ENCODE peak calls at places on chromosomes 6 and 20, in nine cellular contexts. K is mammary epithelial cell, Q is A549, U is neural crest cell, A is endodermal cell, X is prostate gland, L is esophagus squamous epithelium, V is psoas muscle, B is IMR-90. H is an unnamed sample.

GRCh38 chr6:31627690-31628287 is 7.3 kb downstream of the PRRC2A start:
- DNase-seq in Q (no peak), V (no peak), K (no peak), U (no peak), X (no peak), B (no peak), L (no peak), A (no peak), H (no peak)

GRCh38 chr6:14682821-14683220 is 563.0 kb upstream of the JARID2 start:
- DNase-seq in X (no peak), B (peak; percentile 83), A (no peak), L (no peak), V (no peak), Q (no peak), U (no peak), K (peak; percentile 68), H (no peak)

GRCh38 chr20:42754713-42755112 is 435.0 kb downstream of the PTPRT start:
- DNase-seq in L (no peak), V (no peak), K (no peak), A (no peak), U (no peak), B (no peak), Q (no peak), X (peak; percentile 28), H (no peak)

GRCh38 chr6:142935553-142936517 is 9.1 kb downstream of the HIVEP2 start:
- DNase-seq in K (no peak), A (no peak), Q (no peak), L (no peak), V (no peak), U (no peak), B (no peak), X (no peak), H (no peak)

GRCh38 chr6:18280084-18280483 is 15.8 kb upstream of the DEK start:
- DNase-seq in L (no peak), K (peak; percentile 4), A (no peak), B (no peak), U (no peak), Q (no peak), V (no peak), X (no peak), H (no peak)

GRCh38 chr6:170160031-170160627 is 130.7 kb downstream of the DLL1 start:
- DNase-seq in X (no peak), A (peak; percentile 73), V (no peak), U (no peak), Q (no peak), K (no peak), B (no peak), L (no peak), H (no peak)

GRCh38 chr20:39081255-39081654 is 119.1 kb downstream of the DHX35 start:
- DNase-seq in X (peak; percentile 64), B (peak; percentile 75), U (peak; percentile 93), L (no peak), V (peak; percentile 80), K (peak; percentile 56), Q (peak; percentile 84), A (peak; percentile 94), H (no peak)

GRCh38 chr6:39982720-39983119 is 48.5 kb upstream of the MOCS1 start:
- DNase-seq in A (no peak), X (no peak), V (no peak), L (no peak), K (no peak), U (no peak), Q (no peak), B (no peak), H (no peak)

GRCh38 chr6:53998293-53998692 is 113.0 kb upstream of the MLIP start:
- DNase-seq in B (no peak), Q (no peak), V (no peak), X (no peak), L (no peak), K (no peak), A (no peak), U (no peak), H (no peak)

GRCh38 chr6:14046476-14047068 is 71.0 kb upstream of the CD83 start:
- DNase-seq in B (peak; percentile 48), X (peak; percentile 21), K (peak; percentile 39), A (peak; percentile 76), L (no peak), Q (peak; percentile 60), V (no peak), U (peak; percentile 26), H (no peak)

GRCh38 chr6:138307816-138308727 is 69.6 kb upstream of the SMIM28 start:
- DNase-seq in A (no peak), V (no peak), K (no peak), L (no peak), Q (no peak), X (peak; percentile 76), U (no peak), B (no peak), H (no peak)

GRCh38 chr6:154582696-154583095 is 72.2 kb upstream of the CNKSR3 start:
- DNase-seq in A (no peak), U (no peak), Q (no peak), X (no peak), V (no peak), K (no peak), B (no peak), L (no peak), H (no peak)

GRCh38 chr6:44061375-44062104 is 65.7 kb downstream of the MRPL14 start:
- DNase-seq in V (no peak), L (no peak), Q (no peak), K (peak; percentile 73), U (no peak), A (no peak), X (no peak), B (peak; percentile 84), H (no peak)

GRCh38 chr20:46253391-46253790 is 54.9 kb downstream of the CDH22 start:
- DNase-seq in Q (peak; percentile 67), U (no peak), L (no peak), V (peak; percentile 65), B (no peak), K (no peak), A (peak; percentile 83), X (no peak), H (no peak)

GRCh38 chr20:460707-461106 is 1.6 kb downstream of the TBC1D20 start:
- DNase-seq in Q (peak; percentile 54), L (no peak), B (no peak), V (no peak), A (no peak), X (peak; percentile 21), K (peak; percentile 17), U (no peak), H (no peak)

GRCh38 chr6:160974304-160974771 is 17.2 kb upstream of the MAP3K4 start:
- DNase-seq in X (no peak), V (peak; percentile 76), L (no peak), U (no peak), A (no peak), Q (no peak), B (peak; percentile 97), K (peak; percentile 98), H (peak; percentile 37)

GRCh38 chr6:30814137-30815084 is 69.9 kb upstream of the DDR1 start:
- DNase-seq in K (peak; percentile 88), X (no peak), Q (peak; percentile 49), B (peak; percentile 84), V (no peak), L (no peak), U (no peak), A (peak; percentile 71), H (no peak)

GRCh38 chr6:154848580-154848979 is 115.4 kb downstream of the SCAF8 start:
- DNase-seq in B (peak; percentile 10), A (no peak), L (no peak), K (no peak), V (no peak), X (no peak), Q (no peak), U (no peak), H (no peak)

DNA sequence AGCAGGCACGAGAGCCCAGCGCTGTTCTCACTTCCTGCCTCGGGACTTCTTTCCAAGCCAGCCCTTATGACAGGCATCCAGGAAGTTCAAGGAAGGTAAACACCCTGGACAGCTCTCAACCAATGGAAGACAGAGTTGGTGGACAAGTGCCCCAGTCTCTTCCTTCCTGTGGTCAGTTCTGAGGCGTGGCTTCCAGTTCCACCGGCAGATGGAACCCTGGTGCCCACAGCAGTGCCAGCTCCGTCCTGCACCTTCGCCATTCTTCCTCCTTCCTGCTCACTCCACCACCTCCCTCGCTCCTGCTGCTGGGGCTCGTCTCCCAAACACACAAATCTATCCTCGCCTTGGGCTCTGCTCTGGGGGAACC is 162.8 kb downstream of the GRM4 start:
- DNase-seq in B (peak; percentile 1), A (peak; percentile 48), Q (peak; percentile 35), X (peak; percentile 75), V (no peak), U (no peak), K (no peak), L (no peak), H (no peak)
- TF ChIP-seq CTCF in B (no peak), A (no peak), Q (no peak), X (peak; percentile 34), V (no peak), U (no peak), K (no peak), L (peak; percentile 7), H (no peak)

GRCh38 chr20:57693002-57693582 is 16.7 kb downstream of the PMEPA1 start:
- DNase-seq in V (no peak), X (peak; percentile 86), L (no peak), B (no peak), Q (no peak), U (no peak), K (peak; percentile 99), A (peak; percentile 79), H (no peak)
- TF ChIP-seq CTCF in V (peak; percentile 10), X (peak; percentile 47), L (peak; percentile 48), B (no peak), Q (peak; percentile 15), U (no peak), K (peak; percentile 49), A (peak; percentile 73), H (peak; percentile 55)

GRCh38 chr6:5079692-5080091 is 5.4 kb upstream of the PPP1R3G start:
- DNase-seq in X (no peak), V (no peak), U (no peak), A (no peak), L (no peak), Q (no peak), B (no peak), K (no peak), H (no peak)

GRCh38 chr6:5081182-5081581 is 4.0 kb upstream of the PPP1R3G start:
- DNase-seq in B (no peak), X (no peak), U (no peak), K (no peak), L (no peak), A (no peak), V (no peak), Q (no peak), H (no peak)

GRCh38 chr6:5080574-5080973 is 4.6 kb upstream of the PPP1R3G start:
- DNase-seq in V (no peak), Q (no peak), K (no peak), A (no peak), U (no peak), B (peak; percentile 22), X (no peak), L (no peak), H (no peak)

GRCh38 chr6:5076931-5077330 is 8.2 kb upstream of the PPP1R3G start:
- DNase-seq in X (no peak), L (no peak), V (no peak), B (no peak), A (no peak), U (no peak), K (no peak), Q (no peak), H (no peak)

GRCh38 chr6:5078121-5078695 is 6.9 kb upstream of the PPP1R3G start:
- DNase-seq in A (no peak), V (no peak), B (no peak), U (no peak), L (no peak), K (no peak), X (no peak), Q (no peak), H (no peak)
- TF ChIP-seq CTCF in A (peak; percentile 45), V (no peak), B (no peak), U (no peak), L (no peak), K (no peak), X (no peak), Q (no peak), H (peak; percentile 38)

GRCh38 chr6:134065706-134066105 is 13.3 kb upstream of the SLC2A12 start:
- DNase-seq in A (peak; percentile 65), Q (no peak), U (no peak), X (no peak), L (no peak), K (no peak), V (no peak), B (peak; percentile 32), H (no peak)
- TF ChIP-seq CTCF in A (peak; percentile 82), Q (peak; percentile 20), U (peak; percentile 38), X (no peak), L (no peak), K (peak; percentile 49), V (peak; percentile 22), B (peak; percentile 42), H (peak; percentile 57)